ENCODE peak calls at places on chromosome 15, in seven cellular contexts. One of them, this sample, is unnamed.

GRCh38 chr15:50798684-50799083 is 33.2 kb upstream of the SPPL2A start:
- DNase-seq in GM20000: no peak
- DNase-seq in Panc1: no peak
- DNase-seq in upper lobe of right lung: no peak
- DNase-seq in right lobe of liver: no peak
- DNase-seq in PC-3: peak; percentile 61
- DNase-seq in glutamatergic neuron: no peak
- DNase-seq in this sample: no peak

GRCh38 chr15:40252141-40252437 is 13.2 kb downstream of the PAK6 start:
- DNase-seq in GM20000: no peak
- DNase-seq in Panc1: no peak
- DNase-seq in upper lobe of right lung: no peak
- DNase-seq in right lobe of liver: no peak
- DNase-seq in PC-3: no peak
- DNase-seq in glutamatergic neuron: no peak
- DNase-seq in this sample: no peak

GRCh38 chr15:65631503-65631902 is 9.8 kb downstream of the SLC24A1 start:
- DNase-seq in GM20000: no peak
- DNase-seq in Panc1: no peak
- DNase-seq in upper lobe of right lung: no peak
- DNase-seq in right lobe of liver: no peak
- DNase-seq in PC-3: no peak
- DNase-seq in glutamatergic neuron: no peak
- DNase-seq in this sample: no peak

GRCh38 chr15:62734706-62735105 is 307.8 kb upstream of the TPM1 start:
- DNase-seq in GM20000: no peak
- DNase-seq in Panc1: no peak
- DNase-seq in upper lobe of right lung: no peak
- DNase-seq in right lobe of liver: no peak
- DNase-seq in PC-3: no peak
- DNase-seq in glutamatergic neuron: no peak
- DNase-seq in this sample: no peak

GRCh38 chr15:25407950-25408349 is 30.9 kb downstream of the UBE3A start:
- DNase-seq in GM20000: no peak
- DNase-seq in Panc1: no peak
- DNase-seq in upper lobe of right lung: no peak
- DNase-seq in right lobe of liver: no peak
- DNase-seq in PC-3: no peak
- DNase-seq in glutamatergic neuron: no peak
- DNase-seq in this sample: no peak

GRCh38 chr15:70302360-70302759 is 204.6 kb upstream of the TLE3 start:
- DNase-seq in GM20000: no peak
- DNase-seq in Panc1: no peak
- DNase-seq in upper lobe of right lung: no peak
- DNase-seq in right lobe of liver: no peak
- DNase-seq in PC-3: no peak
- DNase-seq in glutamatergic neuron: no peak
- DNase-seq in this sample: no peak

GRCh38 chr15:64476550-64476949 is 16.2 kb downstream of the ZNF609 start:
- DNase-seq in GM20000: no peak
- DNase-seq in Panc1: no peak
- DNase-seq in upper lobe of right lung: no peak
- DNase-seq in right lobe of liver: no peak
- DNase-seq in PC-3: no peak
- DNase-seq in glutamatergic neuron: no peak
- DNase-seq in this sample: no peak

GRCh38 chr15:94331731-94332130 is 100.4 kb downstream of the MCTP2 start:
- DNase-seq in GM20000: no peak
- DNase-seq in Panc1: no peak
- DNase-seq in upper lobe of right lung: no peak
- DNase-seq in right lobe of liver: no peak
- DNase-seq in PC-3: no peak
- DNase-seq in glutamatergic neuron: no peak
- DNase-seq in this sample: no peak

GRCh38 chr15:78682693-78683410 is 41.8 kb upstream of the CHRNB4 start:
- DNase-seq in GM20000: no peak
- DNase-seq in Panc1: no peak
- DNase-seq in upper lobe of right lung: no peak
- DNase-seq in right lobe of liver: no peak
- DNase-seq in PC-3: no peak
- DNase-seq in glutamatergic neuron: no peak
- DNase-seq in this sample: no peak

GRCh38 chr15:88701561-88702095 is 62.8 kb downstream of the ISG20 start:
- DNase-seq in GM20000: peak; percentile 70
- DNase-seq in Panc1: peak; percentile 10
- DNase-seq in upper lobe of right lung: no peak
- DNase-seq in right lobe of liver: no peak
- DNase-seq in PC-3: peak; percentile 47
- DNase-seq in glutamatergic neuron: no peak
- DNase-seq in this sample: no peak
- TF ChIP-seq CTCF in GM20000: peak; percentile 63
- TF ChIP-seq CTCF in Panc1: peak; percentile 72
- TF ChIP-seq CTCF in upper lobe of right lung: peak; percentile 18
- TF ChIP-seq CTCF in right lobe of liver: no peak
- TF ChIP-seq CTCF in PC-3: peak; percentile 65
- TF ChIP-seq CTCF in glutamatergic neuron: no peak
- TF ChIP-seq CTCF in this sample: no peak

DNA sequence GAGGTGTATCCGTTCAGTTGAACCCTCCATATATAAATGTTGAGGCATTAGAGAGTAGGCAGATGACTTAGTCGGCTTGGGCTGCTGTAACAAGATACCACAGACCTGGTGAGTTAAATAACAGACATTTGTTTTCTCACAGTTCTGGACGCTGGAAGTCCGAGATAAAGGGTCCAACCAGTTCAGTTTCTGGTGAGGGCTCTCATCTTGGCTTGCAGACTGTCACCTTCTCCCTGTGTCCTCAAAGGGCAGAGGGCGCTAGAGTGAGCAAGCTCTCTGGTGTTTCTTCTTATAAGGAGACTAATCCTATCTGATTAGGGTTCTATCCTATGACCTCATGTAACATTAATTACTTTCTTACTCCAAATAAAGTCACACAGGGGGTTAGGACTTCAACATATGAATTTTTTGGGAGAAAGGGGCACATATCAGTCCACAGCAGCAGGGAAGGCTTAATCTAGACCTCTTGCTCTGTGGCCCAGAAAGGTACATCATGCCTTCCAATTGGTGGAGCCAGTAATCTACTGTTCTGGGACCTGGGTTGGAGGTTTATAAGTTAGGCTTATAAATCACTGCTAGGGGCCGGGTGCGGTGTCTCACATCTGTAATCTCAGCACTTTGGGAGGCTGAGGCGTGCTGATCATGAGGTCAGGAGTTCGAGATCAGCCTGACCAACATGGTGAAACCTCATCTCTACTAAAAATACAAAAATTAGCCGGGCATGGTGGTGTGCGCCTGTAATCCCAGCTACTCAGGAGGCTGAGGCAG is 26.3 kb upstream of the SLC28A2 start:
- DNase-seq in GM20000: no peak
- DNase-seq in Panc1: no peak
- DNase-seq in upper lobe of right lung: no peak
- DNase-seq in right lobe of liver: no peak
- DNase-seq in PC-3: no peak
- DNase-seq in glutamatergic neuron: no peak
- DNase-seq in this sample: no peak
- TF ChIP-seq CTCF in GM20000: no peak
- TF ChIP-seq CTCF in Panc1: peak; percentile 30
- TF ChIP-seq CTCF in upper lobe of right lung: no peak
- TF ChIP-seq CTCF in right lobe of liver: no peak
- TF ChIP-seq CTCF in PC-3: peak; percentile 14
- TF ChIP-seq CTCF in glutamatergic neuron: no peak
- TF ChIP-seq CTCF in this sample: no peak

GRCh38 chr15:42724276-42724675 is 12.7 kb downstream of the CDAN1 start:
- DNase-seq in GM20000: no peak
- DNase-seq in Panc1: no peak
- DNase-seq in upper lobe of right lung: no peak
- DNase-seq in right lobe of liver: no peak
- DNase-seq in PC-3: no peak
- DNase-seq in glutamatergic neuron: no peak
- DNase-seq in this sample: no peak

GRCh38 chr15:42721016-42721415 is 15.9 kb downstream of the CDAN1 start:
- DNase-seq in GM20000: no peak
- DNase-seq in Panc1: no peak
- DNase-seq in upper lobe of right lung: no peak
- DNase-seq in right lobe of liver: no peak
- DNase-seq in PC-3: peak; percentile 82
- DNase-seq in glutamatergic neuron: no peak
- DNase-seq in this sample: no peak

GRCh38 chr15:42720071-42720470 is 16.9 kb downstream of the CDAN1 start:
- DNase-seq in GM20000: no peak
- DNase-seq in Panc1: no peak
- DNase-seq in upper lobe of right lung: no peak
- DNase-seq in right lobe of liver: no peak
- DNase-seq in PC-3: no peak
- DNase-seq in glutamatergic neuron: no peak
- DNase-seq in this sample: no peak

GRCh38 chr15:42725331-42725903 is 11.5 kb downstream of the CDAN1 start:
- DNase-seq in GM20000: no peak
- DNase-seq in Panc1: no peak
- DNase-seq in upper lobe of right lung: no peak
- DNase-seq in right lobe of liver: no peak
- DNase-seq in PC-3: no peak
- DNase-seq in glutamatergic neuron: no peak
- DNase-seq in this sample: no peak

DNA sequence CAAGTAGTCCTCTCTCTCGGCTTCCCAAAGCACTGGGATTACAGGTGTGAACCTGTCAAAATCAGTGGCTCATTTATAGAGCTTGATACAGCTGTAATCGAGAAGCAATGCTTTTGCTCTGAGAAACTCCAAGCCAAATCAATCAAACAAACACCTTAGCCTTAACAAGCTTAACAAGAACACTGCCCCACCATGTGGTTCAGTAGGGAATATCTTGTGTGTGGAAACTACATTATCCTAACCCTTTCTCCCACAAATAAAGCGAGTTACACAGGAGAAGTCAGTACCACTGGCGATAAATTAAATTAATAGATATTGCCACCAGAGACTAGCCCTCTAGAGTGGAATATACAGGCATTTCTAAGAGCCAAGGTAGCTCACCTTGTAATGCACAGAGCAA is 13.9 kb downstream of the CDAN1 start:
- DNase-seq in GM20000: no peak
- DNase-seq in Panc1: no peak
- DNase-seq in upper lobe of right lung: no peak
- DNase-seq in right lobe of liver: no peak
- DNase-seq in PC-3: peak; percentile 21
- DNase-seq in glutamatergic neuron: no peak
- DNase-seq in this sample: no peak
- TF ChIP-seq CTCF in GM20000: no peak
- TF ChIP-seq CTCF in Panc1: no peak
- TF ChIP-seq CTCF in upper lobe of right lung: no peak
- TF ChIP-seq CTCF in right lobe of liver: peak; percentile 12
- TF ChIP-seq CTCF in PC-3: peak; percentile 54
- TF ChIP-seq CTCF in glutamatergic neuron: no peak
- TF ChIP-seq CTCF in this sample: no peak

GRCh38 chr15:72676838-72677237 is 9.1 kb downstream of the HIGD2B start:
- DNase-seq in GM20000: no peak
- DNase-seq in Panc1: no peak
- DNase-seq in upper lobe of right lung: no peak
- DNase-seq in right lobe of liver: no peak
- DNase-seq in PC-3: no peak
- DNase-seq in glutamatergic neuron: no peak
- DNase-seq in this sample: no peak

DNA sequence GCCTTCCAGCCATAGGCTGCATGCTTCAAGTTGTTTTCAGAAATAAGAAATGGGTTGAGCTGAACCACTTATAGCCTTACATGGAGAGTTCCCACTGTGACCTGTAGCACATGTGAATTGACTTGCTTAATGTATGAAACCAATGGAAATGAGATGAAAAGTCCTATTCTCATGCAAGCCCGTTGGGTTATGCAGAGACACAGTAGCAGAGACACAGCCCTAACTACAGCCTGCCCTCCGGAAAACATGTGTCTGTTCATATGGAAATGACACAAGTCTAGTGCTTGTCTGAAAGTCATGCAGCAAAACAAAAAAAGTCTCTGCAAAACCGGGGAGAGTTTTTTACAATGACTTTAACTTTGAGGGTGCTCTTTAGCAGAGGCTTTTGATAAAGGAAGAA is 14.5 kb downstream of the HIGD2B start:
- DNase-seq in GM20000: no peak
- DNase-seq in Panc1: no peak
- DNase-seq in upper lobe of right lung: no peak
- DNase-seq in right lobe of liver: no peak
- DNase-seq in PC-3: no peak
- DNase-seq in glutamatergic neuron: no peak
- DNase-seq in this sample: no peak
- TF ChIP-seq CTCF in GM20000: no peak
- TF ChIP-seq CTCF in Panc1: no peak
- TF ChIP-seq CTCF in upper lobe of right lung: no peak
- TF ChIP-seq CTCF in right lobe of liver: no peak
- TF ChIP-seq CTCF in PC-3: no peak
- TF ChIP-seq CTCF in glutamatergic neuron: no peak
- TF ChIP-seq CTCF in this sample: no peak

GRCh38 chr15:23854535-23855252 is 167.6 kb upstream of the NDN start:
- DNase-seq in GM20000: no peak
- DNase-seq in Panc1: no peak
- DNase-seq in upper lobe of right lung: no peak
- DNase-seq in right lobe of liver: no peak
- DNase-seq in PC-3: no peak
- DNase-seq in glutamatergic neuron: no peak
- DNase-seq in this sample: no peak

GRCh38 chr15:23855947-23856346 is 168.8 kb upstream of the NDN start:
- DNase-seq in GM20000: no peak
- DNase-seq in Panc1: no peak
- DNase-seq in upper lobe of right lung: no peak
- DNase-seq in right lobe of liver: no peak
- DNase-seq in PC-3: no peak
- DNase-seq in glutamatergic neuron: no peak
- DNase-seq in this sample: no peak

GRCh38 chr15:23855260-23855659 is 168.2 kb upstream of the NDN start:
- DNase-seq in GM20000: no peak
- DNase-seq in Panc1: no peak
- DNase-seq in upper lobe of right lung: no peak
- DNase-seq in right lobe of liver: no peak
- DNase-seq in PC-3: no peak
- DNase-seq in glutamatergic neuron: no peak
- DNase-seq in this sample: no peak

GRCh38 chr15:23859008-23859407 is 171.9 kb upstream of the NDN start:
- DNase-seq in GM20000: no peak
- DNase-seq in Panc1: no peak
- DNase-seq in upper lobe of right lung: no peak
- DNase-seq in right lobe of liver: no peak
- DNase-seq in PC-3: no peak
- DNase-seq in glutamatergic neuron: no peak
- DNase-seq in this sample: no peak

GRCh38 chr15:23857028-23857641 is 170.0 kb upstream of the NDN start:
- DNase-seq in GM20000: no peak
- DNase-seq in Panc1: no peak
- DNase-seq in upper lobe of right lung: no peak
- DNase-seq in right lobe of liver: no peak
- DNase-seq in PC-3: peak; percentile 52
- DNase-seq in glutamatergic neuron: peak; percentile 82
- DNase-seq in this sample: no peak
- TF ChIP-seq CTCF in GM20000: no peak
- TF ChIP-seq CTCF in Panc1: peak; percentile 75
- TF ChIP-seq CTCF in upper lobe of right lung: peak; percentile 47
- TF ChIP-seq CTCF in right lobe of liver: peak; percentile 28
- TF ChIP-seq CTCF in PC-3: peak; percentile 61
- TF ChIP-seq CTCF in glutamatergic neuron: peak; percentile 79
- TF ChIP-seq CTCF in this sample: no peak

GRCh38 chr15:101173233-101174119 is 78.4 kb downstream of the CHSY1 start:
- DNase-seq in GM20000: no peak
- DNase-seq in Panc1: no peak
- DNase-seq in upper lobe of right lung: no peak
- DNase-seq in right lobe of liver: no peak
- DNase-seq in PC-3: no peak
- DNase-seq in glutamatergic neuron: no peak
- DNase-seq in this sample: no peak
- TF ChIP-seq CTCF in GM20000: no peak
- TF ChIP-seq CTCF in Panc1: no peak
- TF ChIP-seq CTCF in upper lobe of right lung: no peak
- TF ChIP-seq CTCF in right lobe of liver: no peak
- TF ChIP-seq CTCF in PC-3: no peak
- TF ChIP-seq CTCF in glutamatergic neuron: no peak
- TF ChIP-seq CTCF in this sample: no peak